ENCODE peak calls at places on chromosomes 16 and 17, in six cellular contexts. One of them, this sample, is unnamed.

GRCh38 chr16:69838417-69838990 is 76.4 kb downstream of the WWP2 start:
- DNase-seq in cardiac muscle cell: peak
- DNase-seq in IMR-90: no peak
- DNase-seq in heart right ventricle: peak
- DNase-seq in GM23338: peak
- DNase-seq in osteocyte: no peak
- DNase-seq in this sample: peak

GRCh38 chr16:88508376-88508867 is 55.3 kb downstream of the ZFPM1 start:
- DNase-seq in cardiac muscle cell: no peak
- DNase-seq in IMR-90: no peak
- DNase-seq in heart right ventricle: no peak
- DNase-seq in GM23338: no peak
- DNase-seq in osteocyte: no peak
- DNase-seq in this sample: no peak

GRCh38 chr16:57307365-57307764 is 22.9 kb upstream of the PLLP start:
- DNase-seq in cardiac muscle cell: no peak
- DNase-seq in IMR-90: no peak
- DNase-seq in heart right ventricle: no peak
- DNase-seq in GM23338: no peak
- DNase-seq in osteocyte: no peak
- DNase-seq in this sample: no peak

GRCh38 chr16:53915452-53916160 is 211.7 kb downstream of the FTO start:
- DNase-seq in cardiac muscle cell: no peak
- DNase-seq in IMR-90: no peak
- DNase-seq in heart right ventricle: no peak
- DNase-seq in GM23338: no peak
- DNase-seq in osteocyte: no peak
- DNase-seq in this sample: no peak

GRCh38 chr17:45282683-45283644 is 21.1 kb upstream of the SPATA32 start:
- DNase-seq in cardiac muscle cell: peak
- DNase-seq in IMR-90: peak
- DNase-seq in heart right ventricle: peak
- DNase-seq in GM23338: no peak
- DNase-seq in osteocyte: no peak
- DNase-seq in this sample: peak

GRCh38 chr17:2682304-2682938 is 29.1 kb downstream of the CLUH start:
- DNase-seq in cardiac muscle cell: no peak
- DNase-seq in IMR-90: peak
- DNase-seq in heart right ventricle: no peak
- DNase-seq in GM23338: no peak
- DNase-seq in osteocyte: no peak
- DNase-seq in this sample: no peak

GRCh38 chr17:2101448-2102257 is 46.8 kb downstream of the HIC1 start:
- DNase-seq in cardiac muscle cell: no peak
- DNase-seq in IMR-90: no peak
- DNase-seq in heart right ventricle: no peak
- DNase-seq in GM23338: no peak
- DNase-seq in osteocyte: no peak
- DNase-seq in this sample: peak

GRCh38 chr16:85750827-85751641 is at the start of gene C16orf74:
- DNase-seq in cardiac muscle cell: peak
- DNase-seq in IMR-90: peak
- DNase-seq in heart right ventricle: peak
- DNase-seq in GM23338: peak
- DNase-seq in osteocyte: no peak
- DNase-seq in this sample: peak

GRCh38 chr17:81466564-81467472 is 45.8 kb downstream of the ACTG1 start:
- DNase-seq in cardiac muscle cell: no peak
- DNase-seq in IMR-90: no peak
- DNase-seq in heart right ventricle: no peak
- DNase-seq in GM23338: no peak
- DNase-seq in osteocyte: no peak
- DNase-seq in this sample: no peak
- TF ChIP-seq CTCF in cardiac muscle cell: no peak
- TF ChIP-seq CTCF in IMR-90: no peak
- TF ChIP-seq CTCF in heart right ventricle: no peak
- TF ChIP-seq CTCF in GM23338: no peak
- TF ChIP-seq CTCF in osteocyte: no peak
- TF ChIP-seq CTCF in this sample: no peak

DNA sequence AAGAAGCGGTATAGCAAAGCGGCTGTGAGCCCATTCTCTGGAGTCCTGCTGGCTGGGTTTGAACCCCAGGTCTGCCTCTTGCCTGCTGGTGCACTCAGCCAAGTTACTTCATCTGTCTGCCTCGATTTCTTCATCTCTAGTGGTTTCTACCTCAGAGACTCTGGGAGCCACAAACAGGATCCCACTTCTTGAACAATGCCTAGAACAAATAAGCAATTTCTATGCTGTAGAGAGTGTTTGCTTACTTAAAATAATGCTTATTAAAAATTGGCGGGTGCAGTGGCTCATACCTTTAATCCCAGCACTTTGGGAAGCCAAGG is 75.5 kb downstream of the CMIP start:
- DNase-seq in cardiac muscle cell: no peak
- DNase-seq in IMR-90: no peak
- DNase-seq in heart right ventricle: no peak
- DNase-seq in GM23338: no peak
- DNase-seq in osteocyte: no peak
- DNase-seq in this sample: no peak
- TF ChIP-seq CTCF in cardiac muscle cell: no peak
- TF ChIP-seq CTCF in IMR-90: no peak
- TF ChIP-seq CTCF in heart right ventricle: no peak
- TF ChIP-seq CTCF in GM23338: no peak
- TF ChIP-seq CTCF in osteocyte: no peak
- TF ChIP-seq CTCF in this sample: no peak

DNA sequence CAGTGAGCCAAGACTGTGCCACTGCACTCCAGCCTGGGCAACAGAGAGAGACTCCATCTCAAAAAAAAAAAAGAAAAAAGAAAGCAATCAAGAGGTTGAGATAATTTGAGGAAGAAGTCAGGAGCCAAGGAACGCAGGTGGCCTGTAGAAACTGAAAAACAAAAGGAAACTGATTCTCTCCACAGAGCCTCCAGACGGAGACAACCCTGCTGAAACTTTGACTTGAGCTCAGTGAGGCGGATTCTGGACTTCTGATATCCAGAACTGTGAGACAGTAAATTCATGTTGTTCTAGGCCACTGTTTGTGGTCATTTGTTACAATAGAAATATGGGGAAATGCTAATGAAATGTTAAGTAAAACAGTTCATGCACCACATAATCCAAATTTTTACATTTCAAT is 5.3 kb downstream of the MBTPS1 start:
- DNase-seq in cardiac muscle cell: no peak
- DNase-seq in IMR-90: no peak
- DNase-seq in heart right ventricle: no peak
- DNase-seq in GM23338: no peak
- DNase-seq in osteocyte: no peak
- DNase-seq in this sample: no peak
- TF ChIP-seq CTCF in cardiac muscle cell: no peak
- TF ChIP-seq CTCF in IMR-90: no peak
- TF ChIP-seq CTCF in heart right ventricle: no peak
- TF ChIP-seq CTCF in GM23338: no peak
- TF ChIP-seq CTCF in osteocyte: no peak
- TF ChIP-seq CTCF in this sample: no peak

GRCh38 chr17:4744999-4745969 is 5.6 kb upstream of the CXCL16 start:
- DNase-seq in cardiac muscle cell: peak
- DNase-seq in IMR-90: no peak
- DNase-seq in heart right ventricle: no peak
- DNase-seq in GM23338: peak
- DNase-seq in osteocyte: no peak
- DNase-seq in this sample: no peak
- TF ChIP-seq CTCF in cardiac muscle cell: no peak
- TF ChIP-seq CTCF in IMR-90: no peak
- TF ChIP-seq CTCF in heart right ventricle: no peak
- TF ChIP-seq CTCF in GM23338: peak
- TF ChIP-seq CTCF in osteocyte: no peak
- TF ChIP-seq CTCF in this sample: no peak

GRCh38 chr17:63984651-63985386 is 12.1 kb upstream of the SCN4A start:
- DNase-seq in cardiac muscle cell: peak
- DNase-seq in IMR-90: peak
- DNase-seq in heart right ventricle: peak
- DNase-seq in GM23338: no peak
- DNase-seq in osteocyte: no peak
- DNase-seq in this sample: no peak

GRCh38 chr17:63986842-63987615 is 11.1 kb upstream of the PRR29 start:
- DNase-seq in cardiac muscle cell: no peak
- DNase-seq in IMR-90: no peak
- DNase-seq in heart right ventricle: peak
- DNase-seq in GM23338: no peak
- DNase-seq in osteocyte: no peak
- DNase-seq in this sample: no peak

GRCh38 chr17:63984206-63984605 is 11.5 kb upstream of the SCN4A start:
- DNase-seq in cardiac muscle cell: peak
- DNase-seq in IMR-90: peak
- DNase-seq in heart right ventricle: no peak
- DNase-seq in GM23338: no peak
- DNase-seq in osteocyte: no peak
- DNase-seq in this sample: no peak

GRCh38 chr17:63983326-63983725 is 10.6 kb upstream of the SCN4A start:
- DNase-seq in cardiac muscle cell: no peak
- DNase-seq in IMR-90: no peak
- DNase-seq in heart right ventricle: peak
- DNase-seq in GM23338: no peak
- DNase-seq in osteocyte: no peak
- DNase-seq in this sample: peak

GRCh38 chr17:63985387-63986140 is 12.6 kb upstream of the PRR29 start:
- DNase-seq in cardiac muscle cell: no peak
- DNase-seq in IMR-90: no peak
- DNase-seq in heart right ventricle: no peak
- DNase-seq in GM23338: peak
- DNase-seq in osteocyte: no peak
- DNase-seq in this sample: no peak
- TF ChIP-seq CTCF in cardiac muscle cell: no peak
- TF ChIP-seq CTCF in IMR-90: no peak
- TF ChIP-seq CTCF in heart right ventricle: peak
- TF ChIP-seq CTCF in GM23338: peak
- TF ChIP-seq CTCF in osteocyte: no peak
- TF ChIP-seq CTCF in this sample: no peak

GRCh38 chr17:58487589-58488427 is at the start of gene HSF5:
- DNase-seq in cardiac muscle cell: peak
- DNase-seq in IMR-90: no peak
- DNase-seq in heart right ventricle: peak
- DNase-seq in GM23338: peak
- DNase-seq in osteocyte: peak
- DNase-seq in this sample: peak
- TF ChIP-seq CTCF in cardiac muscle cell: peak
- TF ChIP-seq CTCF in IMR-90: no peak
- TF ChIP-seq CTCF in heart right ventricle: peak
- TF ChIP-seq CTCF in GM23338: peak
- TF ChIP-seq CTCF in osteocyte: no peak
- TF ChIP-seq CTCF in this sample: peak

GRCh38 chr17:75110307-75110937 is 653 bp downstream of the ARMC7 start:
- DNase-seq in cardiac muscle cell: no peak
- DNase-seq in IMR-90: no peak
- DNase-seq in heart right ventricle: no peak
- DNase-seq in GM23338: peak
- DNase-seq in osteocyte: no peak
- DNase-seq in this sample: no peak
- TF ChIP-seq CTCF in cardiac muscle cell: no peak
- TF ChIP-seq CTCF in IMR-90: no peak
- TF ChIP-seq CTCF in heart right ventricle: no peak
- TF ChIP-seq CTCF in GM23338: no peak
- TF ChIP-seq CTCF in osteocyte: no peak
- TF ChIP-seq CTCF in this sample: no peak

GRCh38 chr17:68450801-68451200 is 6.5 kb downstream of the WIPI1 start:
- DNase-seq in cardiac muscle cell: no peak
- DNase-seq in IMR-90: no peak
- DNase-seq in heart right ventricle: no peak
- DNase-seq in GM23338: no peak
- DNase-seq in osteocyte: no peak
- DNase-seq in this sample: no peak

GRCh38 chr17:68450391-68450790 is 6.9 kb downstream of the WIPI1 start:
- DNase-seq in cardiac muscle cell: no peak
- DNase-seq in IMR-90: no peak
- DNase-seq in heart right ventricle: no peak
- DNase-seq in GM23338: no peak
- DNase-seq in osteocyte: peak
- DNase-seq in this sample: no peak

GRCh38 chr17:68452724-68453290 is 4.5 kb downstream of the WIPI1 start:
- DNase-seq in cardiac muscle cell: no peak
- DNase-seq in IMR-90: no peak
- DNase-seq in heart right ventricle: no peak
- DNase-seq in GM23338: no peak
- DNase-seq in osteocyte: no peak
- DNase-seq in this sample: no peak

GRCh38 chr17:68453991-68454665 is 3.2 kb downstream of the WIPI1 start:
- DNase-seq in cardiac muscle cell: no peak
- DNase-seq in IMR-90: no peak
- DNase-seq in heart right ventricle: no peak
- DNase-seq in GM23338: no peak
- DNase-seq in osteocyte: no peak
- DNase-seq in this sample: no peak

DNA sequence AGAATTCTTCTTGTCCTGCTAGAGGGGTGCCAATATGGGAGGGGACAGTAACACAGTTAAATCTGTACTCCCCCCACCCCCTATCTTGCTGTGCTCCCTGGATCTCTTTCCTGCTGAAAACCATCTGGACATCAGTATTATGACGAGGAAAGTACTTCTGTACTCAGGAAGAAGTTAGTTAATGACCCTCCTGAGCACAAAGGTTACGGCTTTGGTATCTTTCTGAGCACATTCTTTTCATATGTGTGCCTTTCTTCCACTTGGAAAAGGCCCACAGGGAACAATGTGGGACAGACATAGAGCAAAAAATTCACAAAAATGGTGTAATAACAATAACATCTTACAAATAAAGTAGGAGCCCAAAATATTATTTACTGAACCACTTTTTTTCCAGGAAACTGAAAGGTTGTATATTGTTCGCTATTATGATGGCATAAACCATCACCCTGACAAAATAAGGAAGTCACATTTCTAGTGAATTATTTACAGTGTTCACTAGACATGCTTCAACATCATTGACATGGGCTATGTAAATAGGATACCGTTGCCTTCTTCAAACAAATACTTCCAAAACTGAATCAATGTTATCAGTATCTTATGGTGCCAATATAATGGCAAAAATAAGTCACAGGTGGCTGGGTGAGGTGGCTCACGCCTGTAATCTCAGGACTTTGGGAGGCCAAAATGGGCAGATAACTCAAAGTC is 5.5 kb downstream of the WIPI1 start:
- DNase-seq in cardiac muscle cell: no peak
- DNase-seq in IMR-90: no peak
- DNase-seq in heart right ventricle: no peak
- DNase-seq in GM23338: no peak
- DNase-seq in osteocyte: no peak
- DNase-seq in this sample: no peak
- TF ChIP-seq CTCF in cardiac muscle cell: no peak
- TF ChIP-seq CTCF in IMR-90: no peak
- TF ChIP-seq CTCF in heart right ventricle: no peak
- TF ChIP-seq CTCF in GM23338: no peak
- TF ChIP-seq CTCF in osteocyte: no peak
- TF ChIP-seq CTCF in this sample: no peak

This sample was measured in left ventricle myocardium inferior.